ENCODE peak calls at places on chromosomes 5 and 9, in ten cellular contexts. D is endothelial cell of umbilical vein, V is COR-L47, W is heart left ventricle, B is foreskin fibroblast, S is A172, A is iris pigment epithelial cell, Z is PC-3, H is 8988T, N is HCT116. I is an unnamed sample.

GRCh38 chr5:41156739-41157138 is 56.6 kb downstream of the C6 start:
- DNase-seq in D (no peak), V (no peak), W (no peak), B (peak; percentile 14), S (no peak), A (peak; percentile 38), Z (peak; percentile 96), H (no peak), N (no peak), I (no peak)

GRCh38 chr5:134637106-134637721 is 4.6 kb upstream of the SAR1B start:
- DNase-seq in D (no peak), V (no peak), W (no peak), B (no peak), S (no peak), A (no peak), Z (peak; percentile 74), H (no peak), N (no peak), I (no peak)

GRCh38 chr5:33745101-33745770 is 146.6 kb downstream of the ADAMTS12 start:
- DNase-seq in D (no peak), V (no peak), W (no peak), B (peak; percentile 38), S (no peak), A (peak; percentile 42), Z (no peak), H (no peak), N (no peak), I (no peak)

GRCh38 chr5:114657342-114658130 is 295.7 kb downstream of the KCNN2 start:
- DNase-seq in D (no peak), V (no peak), W (no peak), B (no peak), S (no peak), A (no peak), Z (no peak), H (no peak), N (no peak), I (no peak)

GRCh38 chr5:171175746-171176145 is 133.3 kb upstream of the TLX3 start:
- DNase-seq in D (no peak), V (no peak), W (no peak), B (no peak), S (no peak), A (no peak), Z (no peak), H (no peak), N (no peak), I (no peak)

GRCh38 chr5:111948517-111948916 is 191.5 kb upstream of the NREP start:
- DNase-seq in D (no peak), V (no peak), W (no peak), B (peak; percentile 95), S (peak; percentile 46), A (peak; percentile 97), Z (peak; percentile 41), H (no peak), N (peak; percentile 2), I (no peak)

GRCh38 chr5:91025956-91026355 is 357.2 kb downstream of the ARRDC3 start:
- DNase-seq in D (no peak), V (no peak), W (no peak), B (no peak), S (no peak), A (no peak), Z (no peak), H (no peak), N (no peak), I (no peak)

GRCh38 chr9:126154182-126154827 is 172.3 kb upstream of the MVB12B start:
- DNase-seq in D (no peak), V (no peak), W (no peak), B (no peak), S (no peak), A (no peak), Z (no peak), H (no peak), N (no peak), I (no peak)

GRCh38 chr9:116417464-116417863 is 263.9 kb downstream of the PAPPA start:
- DNase-seq in D (no peak), V (no peak), W (no peak), B (peak; percentile 55), S (no peak), A (no peak), Z (no peak), H (no peak), N (no peak), I (no peak)

GRCh38 chr5:137564475-137564961 is 65.4 kb upstream of the SPOCK1 start:
- DNase-seq in D (no peak), V (no peak), W (no peak), B (peak; percentile 48), S (peak; percentile 7), A (no peak), Z (no peak), H (no peak), N (no peak), I (no peak)

GRCh38 chr5:56152437-56152836 is 80.7 kb downstream of the ANKRD55 start:
- DNase-seq in D (peak; percentile 48), V (no peak), W (no peak), B (no peak), S (no peak), A (no peak), Z (no peak), H (no peak), N (no peak), I (no peak)

GRCh38 chr5:66209350-66209749 is 65.2 kb downstream of the SREK1 start:
- DNase-seq in D (no peak), V (no peak), W (no peak), B (peak; percentile 24), S (peak; percentile 86), A (no peak), Z (peak; percentile 88), H (peak; percentile 49), N (peak; percentile 75), I (peak; percentile 60)

GRCh38 chr9:127185931-127186781 is 63.7 kb upstream of the ANGPTL2 start:
- DNase-seq in D (peak; percentile 77), V (no peak), W (peak; percentile 95), B (peak; percentile 97), S (no peak), A (peak; percentile 75), Z (no peak), H (no peak), N (no peak), I (no peak)

GRCh38 chr5:180643191-180643851 is 6.1 kb downstream of the FLT4 start:
- DNase-seq in D (no peak), V (no peak), W (no peak), B (no peak), S (no peak), A (no peak), Z (no peak), H (no peak), N (no peak), I (no peak)

GRCh38 chr5:2780421-2781171 is 29.1 kb upstream of the IRX2 start:
- DNase-seq in D (no peak), V (no peak), W (no peak), B (no peak), S (no peak), A (no peak), Z (peak; percentile 77), H (no peak), N (no peak), I (no peak)

I was measured in SW 1271.